ENCODE peak calls at places on chromosomes 11 and 22, in ten cellular contexts. S, E, K, I, Q, Z, P, X, T and F are unnamed samples.

GRCh38 chr11:36421546-36422155 is 88.4 kb downstream of the TRAF6 start:
- DNase-seq in S (no peak), E (no peak), K (no peak), I (no peak), Q (no peak), Z (no peak), P (no peak), X (no peak), T (peak), F (no peak)

GRCh38 chr11:19931141-19931767 is 218.6 kb downstream of the NAV2 start:
- DNase-seq in S (no peak), E (no peak), K (no peak), I (no peak), Q (no peak), Z (no peak), P (no peak), X (no peak), T (no peak), F (no peak)

GRCh38 chr11:114482114-114482513 is 42.8 kb downstream of the REXO2 start:
- DNase-seq in S (no peak), E (no peak), K (no peak), I (no peak), Q (no peak), Z (no peak), P (no peak), X (no peak), T (no peak), F (no peak)

GRCh38 chr22:43996170-43996980 is 27.7 kb upstream of the PARVB start:
- DNase-seq in S (peak), E (peak), K (peak), I (peak), Q (peak), Z (no peak), P (no peak), X (no peak), T (no peak), F (no peak)

GRCh38 chr22:36546932-36547331 is 18.0 kb upstream of the EIF3D start:
- DNase-seq in S (no peak), E (no peak), K (no peak), I (no peak), Q (no peak), Z (peak), P (peak), X (peak), T (peak), F (no peak)

GRCh38 chr22:19517919-19518567 is 6.2 kb downstream of the CLDN5 start:
- DNase-seq in S (no peak), E (no peak), K (no peak), I (no peak), Q (no peak), Z (no peak), P (no peak), X (no peak), T (no peak), F (no peak)

GRCh38 chr11:78200553-78200952 is 11.8 kb downstream of the USP35 start:
- DNase-seq in S (no peak), E (no peak), K (no peak), I (no peak), Q (no peak), Z (no peak), P (no peak), X (no peak), T (no peak), F (no peak)

GRCh38 chr11:115083129-115083823 is 404.9 kb downstream of the NXPE2 start:
- DNase-seq in S (no peak), E (no peak), K (no peak), I (peak), Q (no peak), Z (no peak), P (peak), X (no peak), T (no peak), F (no peak)

GRCh38 chr22:48884292-48884691 is 943.4 kb downstream of the BRD1 start:
- DNase-seq in S (no peak), E (no peak), K (no peak), I (no peak), Q (no peak), Z (no peak), P (no peak), X (no peak), T (no peak), F (no peak)

GRCh38 chr11:6459049-6459448 is 14.7 kb downstream of the TRIM3 start:
- DNase-seq in S (no peak), E (no peak), K (no peak), I (no peak), Q (no peak), Z (no peak), P (no peak), X (no peak), T (no peak), F (no peak)

GRCh38 chr11:69166186-69167115 is 10.7 kb downstream of the SMIM38 start:
- DNase-seq in S (peak), E (no peak), K (no peak), I (peak), Q (no peak), Z (peak), P (peak), X (peak), T (peak), F (no peak)

GRCh38 chr11:10348650-10349280 is 43.9 kb downstream of the ADM start:
- DNase-seq in S (no peak), E (no peak), K (no peak), I (no peak), Q (no peak), Z (no peak), P (no peak), X (peak), T (peak), F (no peak)

GRCh38 chr11:85672111-85672875 is 7.4 kb upstream of the CREBZF start:
- DNase-seq in S (no peak), E (no peak), K (no peak), I (no peak), Q (no peak), Z (no peak), P (no peak), X (no peak), T (no peak), F (no peak)

GRCh38 chr11:67303132-67303988 is at the start of gene SSH3:
- DNase-seq in S (peak), E (peak), K (peak), I (peak), Q (peak), Z (peak), P (peak), X (peak), T (peak), F (peak)

GRCh38 chr11:60265373-60266214 is 14.9 kb upstream of the MS4A4A start:
- DNase-seq in S (no peak), E (no peak), K (no peak), I (no peak), Q (no peak), Z (peak), P (peak), X (peak), T (peak), F (peak)

GRCh38 chr11:33315822-33316221 is 58.6 kb downstream of the HIPK3 start:
- DNase-seq in S (no peak), E (no peak), K (no peak), I (no peak), Q (no peak), Z (no peak), P (no peak), X (no peak), T (no peak), F (no peak)

GRCh38 chr22:20549232-20549841 is 41.9 kb downstream of the MED15 start:
- DNase-seq in S (no peak), E (no peak), K (no peak), I (no peak), Q (no peak), Z (no peak), P (no peak), X (no peak), T (no peak), F (no peak)

GRCh38 chr11:17371614-17372013 is 16.8 kb downstream of the KCNJ11 start:
- DNase-seq in S (no peak), E (no peak), K (no peak), I (no peak), Q (no peak), Z (peak), P (peak), X (no peak), T (peak), F (peak)

GRCh38 chr22:20424937-20425587 is 12.6 kb downstream of the SCARF2 start:
- DNase-seq in S (no peak), E (no peak), K (no peak), I (no peak), Q (no peak), Z (no peak), P (no peak), X (no peak), T (no peak), F (peak)

GRCh38 chr11:48003926-48004325 is 23.6 kb downstream of the PTPRJ start:
- DNase-seq in S (no peak), E (no peak), K (no peak), I (no peak), Q (no peak), Z (no peak), P (no peak), X (no peak), T (no peak), F (no peak)

GRCh38 chr22:45640291-45640940 is 31.2 kb upstream of the ATXN10 start:
- DNase-seq in S (no peak), E (no peak), K (no peak), I (no peak), Q (no peak), Z (no peak), P (peak), X (no peak), T (no peak), F (no peak)

GRCh38 chr11:2732261-2732939 is 32.6 kb upstream of the KCNQ1OT1 start:
- DNase-seq in S (no peak), E (no peak), K (no peak), I (no peak), Q (no peak), Z (no peak), P (no peak), X (peak), T (no peak), F (no peak)

GRCh38 chr11:104830080-104830479 is 68.2 kb downstream of the CASP12 start:
- DNase-seq in S (no peak), E (no peak), K (no peak), I (no peak), Q (no peak), Z (peak), P (no peak), X (no peak), T (peak), F (no peak)

GRCh38 chr11:44047931-44048431 is at the start of gene ACCSL:
- DNase-seq in S (no peak), E (no peak), K (no peak), I (no peak), Q (no peak), Z (no peak), P (peak), X (no peak), T (no peak), F (no peak)

GRCh38 chr11:117992136-117992535 is 5.9 kb downstream of the IL10RA start:
- DNase-seq in S (no peak), E (no peak), K (no peak), I (no peak), Q (no peak), Z (no peak), P (no peak), X (no peak), T (no peak), F (no peak)

GRCh38 chr22:46956498-46957215 is 194.2 kb downstream of the TBC1D22A start:
- DNase-seq in S (no peak), E (no peak), K (peak), I (no peak), Q (no peak), Z (no peak), P (no peak), X (no peak), T (no peak), F (no peak)

GRCh38 chr11:91742155-91742554 is 482.5 kb upstream of the FAT3 start:
- DNase-seq in S (no peak), E (no peak), K (no peak), I (no peak), Q (no peak), Z (no peak), P (no peak), X (no peak), T (no peak), F (no peak)

GRCh38 chr11:13376838-13377237 is 86.2 kb downstream of the BTBD10 start:
- DNase-seq in S (no peak), E (no peak), K (no peak), I (no peak), Q (no peak), Z (no peak), P (no peak), X (no peak), T (no peak), F (no peak)

GRCh38 chr11:129853508-129854228 is 38.0 kb downstream of the TMEM45B start:
- DNase-seq in S (no peak), E (peak), K (peak), I (peak), Q (no peak), Z (no peak), P (peak), X (peak), T (peak), F (no peak)

GRCh38 chr11:107619926-107620325 is 29.0 kb downstream of the ELMOD1 start:
- DNase-seq in S (no peak), E (no peak), K (no peak), I (no peak), Q (no peak), Z (no peak), P (no peak), X (no peak), T (peak), F (no peak)

GRCh38 chr11:19526119-19526518 is 186.5 kb upstream of the NAV2 start:
- DNase-seq in S (no peak), E (no peak), K (no peak), I (no peak), Q (no peak), Z (no peak), P (no peak), X (no peak), T (no peak), F (no peak)

GRCh38 chr22:38465673-38466490 is 2.0 kb upstream of the KDELR3 start:
- DNase-seq in S (no peak), E (peak), K (no peak), I (no peak), Q (no peak), Z (no peak), P (no peak), X (no peak), T (no peak), F (no peak)

GRCh38 chr11:18696638-18697225 is 1.8 kb upstream of the TMEM86A start:
- DNase-seq in S (no peak), E (no peak), K (no peak), I (no peak), Q (no peak), Z (no peak), P (no peak), X (no peak), T (peak), F (no peak)

GRCh38 chr11:129949976-129950318 is 52.7 kb downstream of the PRDM10 start:
- DNase-seq in S (no peak), E (no peak), K (no peak), I (no peak), Q (no peak), Z (no peak), P (no peak), X (no peak), T (no peak), F (no peak)

GRCh38 chr11:9347100-9347499 is 32.7 kb upstream of the TMEM41B start:
- DNase-seq in S (no peak), E (no peak), K (no peak), I (no peak), Q (no peak), Z (no peak), P (peak), X (no peak), T (no peak), F (peak)

GRCh38 chr11:2209370-2209801 is 37.8 kb upstream of the TH start:
- DNase-seq in S (peak), E (no peak), K (no peak), I (peak), Q (no peak), Z (no peak), P (no peak), X (no peak), T (no peak), F (no peak)

GRCh38 chr11:8327761-8328192 is 64.1 kb upstream of the LMO1 start:
- DNase-seq in S (no peak), E (no peak), K (no peak), I (no peak), Q (no peak), Z (no peak), P (peak), X (no peak), T (no peak), F (no peak)

GRCh38 chr22:27776410-27776958 is 25.1 kb downstream of the MN1 start:
- DNase-seq in S (no peak), E (no peak), K (no peak), I (no peak), Q (no peak), Z (no peak), P (no peak), X (no peak), T (no peak), F (no peak)

GRCh38 chr22:44870021-44870420 is 117.6 kb downstream of the ARHGAP8 start:
- DNase-seq in S (no peak), E (no peak), K (no peak), I (no peak), Q (no peak), Z (peak), P (peak), X (no peak), T (peak), F (peak)

GRCh38 chr11:9895016-9895415 is 231.1 kb downstream of the SWAP70 start:
- DNase-seq in S (no peak), E (no peak), K (no peak), I (no peak), Q (no peak), Z (no peak), P (no peak), X (no peak), T (peak), F (no peak)

DNA sequence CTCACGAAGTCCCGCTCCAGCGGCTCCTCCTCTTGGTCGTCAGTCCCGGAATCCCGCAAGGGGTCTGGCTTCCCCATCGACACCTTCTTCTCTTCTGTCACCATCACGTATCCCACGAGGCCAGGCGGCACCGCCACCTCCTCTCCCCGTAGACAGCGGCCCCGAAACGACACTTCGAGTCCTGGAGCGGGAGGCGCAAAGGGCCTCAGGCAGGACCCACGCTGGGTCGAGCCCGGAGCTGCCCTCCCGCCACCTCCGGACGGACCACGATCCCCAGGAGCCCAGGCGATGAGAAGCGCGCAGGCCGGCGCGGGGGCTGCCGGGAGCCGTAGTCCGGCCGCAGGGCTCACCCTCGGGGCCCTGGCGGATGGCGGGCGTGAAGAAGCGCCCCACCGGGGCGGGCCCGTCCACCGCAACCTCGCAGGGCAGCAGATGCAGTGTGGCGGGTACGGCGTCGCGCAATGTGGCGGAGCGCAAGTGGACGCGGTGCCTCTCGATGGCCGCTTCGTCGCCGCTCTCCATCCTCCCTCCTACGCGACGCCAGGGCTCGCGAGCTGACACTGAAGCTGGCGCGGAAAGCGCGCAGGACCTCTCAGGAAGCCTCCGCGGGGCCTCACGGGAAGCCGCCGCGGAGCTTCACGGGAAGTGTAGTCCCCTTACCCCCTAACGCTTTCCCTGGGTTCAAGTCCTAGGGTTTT is at the start of gene RNASEH2C:
- DNase-seq in S (peak), E (peak), K (peak), I (peak), Q (peak), Z (peak), P (peak), X (peak), T (peak), F (peak)
- TF ChIP-seq POLR2A in S (peak), E (peak), K (peak), I (peak), Q (peak), Z (peak), P (peak), X (peak), T (peak), F (peak)

DNA sequence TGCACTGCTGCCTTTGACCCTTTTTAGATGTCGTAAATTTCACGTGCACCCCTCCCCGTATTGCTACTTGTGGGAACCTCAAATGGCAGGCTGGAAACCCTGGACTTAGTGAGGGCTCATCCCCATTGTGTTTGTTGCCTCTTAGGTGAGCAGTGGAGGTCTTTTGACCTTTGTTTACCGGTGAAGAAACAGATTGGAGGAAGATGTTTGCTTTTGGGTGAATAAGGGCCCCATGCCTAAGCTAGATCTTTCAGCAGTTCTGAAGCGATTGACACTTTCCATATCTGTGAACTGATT is 782 bp downstream of the SMARCB1 start:
- DNase-seq in S (no peak), E (no peak), K (no peak), I (no peak), Q (no peak), Z (no peak), P (no peak), X (no peak), T (no peak), F (no peak)
- TF ChIP-seq POLR2A in S (no peak), E (no peak), K (no peak), I (no peak), Q (no peak), Z (no peak), P (no peak), X (no peak), T (no peak), F (no peak)

GRCh38 chr11:64234840-64235379 is 526 bp downstream of the VEGFB start:
- DNase-seq in S (peak), E (peak), K (peak), I (peak), Q (no peak), Z (no peak), P (peak), X (no peak), T (no peak), F (peak)
- TF ChIP-seq POLR2A in S (peak), E (peak), K (no peak), I (peak), Q (peak), Z (peak), P (no peak), X (no peak), T (no peak), F (no peak)

GRCh38 chr22:49966716-49967332 is 6.3 kb downstream of the PIM3 start:
- DNase-seq in S (peak), E (peak), K (peak), I (peak), Q (no peak), Z (no peak), P (peak), X (peak), T (no peak), F (no peak)

GRCh38 chr22:49964493-49965290 is 4.1 kb downstream of the PIM3 start:
- DNase-seq in S (no peak), E (peak), K (peak), I (no peak), Q (no peak), Z (no peak), P (no peak), X (no peak), T (no peak), F (no peak)

GRCh38 chr22:49967333-49968241 is 7.0 kb downstream of the PIM3 start:
- DNase-seq in S (peak), E (peak), K (peak), I (peak), Q (peak), Z (no peak), P (no peak), X (peak), T (no peak), F (no peak)

GRCh38 chr22:49965291-49966040 is 4.9 kb downstream of the PIM3 start:
- DNase-seq in S (no peak), E (peak), K (peak), I (peak), Q (no peak), Z (no peak), P (no peak), X (no peak), T (no peak), F (no peak)

GRCh38 chr22:49966041-49966715 is 5.6 kb downstream of the PIM3 start:
- DNase-seq in S (no peak), E (peak), K (peak), I (no peak), Q (no peak), Z (no peak), P (no peak), X (no peak), T (no peak), F (no peak)
- TF ChIP-seq POLR2A in S (no peak), E (peak), K (no peak), I (no peak), Q (no peak), Z (no peak), P (no peak), X (no peak), T (peak), F (no peak)